ENCODE peak calls at places on chromosomes 7 and 10, in four cellular contexts. Y is HepG2, S is HCT116, T is K562. A is an unnamed sample. For H3K36me3, the result is how much of the 10 kb centered on the place peaks cover.

GRCh38 chr7:157676456-157677255 is 339.9 kb downstream of the DNAJB6 start:
- DNase-seq in Y (no peak), S (no peak), T (no peak), A (no peak)

GRCh38 chr7:41492603-41493002 is 210.3 kb downstream of the INHBA start:
- DNase-seq in Y (no peak), S (no peak), T (no peak), A (no peak)

GRCh38 chr7:100126239-100126930 is 382 bp upstream of the MBLAC1 start:
- DNase-seq in Y (no peak), S (no peak), T (no peak), A (no peak)

GRCh38 chr7:69078997-69079769 is 519.1 kb upstream of the AUTS2 start:
- DNase-seq in Y (no peak), S (no peak), T (no peak), A (no peak)

GRCh38 chr10:59631237-59631636 is 78.4 kb downstream of the SLC16A9 start:
- DNase-seq in Y (no peak), S (no peak), T (no peak), A (no peak)

GRCh38 chr10:103241262-103242011 is 4.2 kb upstream of the RPEL1 start:
- DNase-seq in Y (peak), S (peak), T (no peak), A (no peak)

GRCh38 chr10:86956841-86957448 is 470 bp downstream of the MMRN2 start:
- DNase-seq in Y (no peak), S (no peak), T (no peak), A (no peak)

GRCh38 chr7:34130558-34131285 is 225.4 kb downstream of the BMPER start:
- DNase-seq in Y (no peak), S (no peak), T (no peak), A (no peak)

GRCh38 chr10:3264178-3264867 is 91.7 kb upstream of the PITRM1 start:
- DNase-seq in Y (no peak), S (no peak), T (no peak), A (no peak)

GRCh38 chr10:50992356-50992866 is 81.9 kb upstream of the PRKG1 start:
- DNase-seq in Y (no peak), S (no peak), T (no peak), A (no peak)

GRCh38 chr7:39133088-39133487 is 155.4 kb downstream of the POU6F2 start:
- DNase-seq in Y (no peak), S (no peak), T (no peak), A (no peak)

GRCh38 chr7:70040971-70041766 is 442.9 kb downstream of the AUTS2 start:
- DNase-seq in Y (no peak), S (no peak), T (no peak), A (no peak)

GRCh38 chr7:41085244-41085643 is 617.6 kb downstream of the INHBA start:
- DNase-seq in Y (no peak), S (no peak), T (no peak), A (no peak)

GRCh38 chr10:17001961-17002749 is 127.5 kb downstream of the CUBN start:
- DNase-seq in Y (no peak), S (no peak), T (no peak), A (no peak)

GRCh38 chr10:96124230-96125141 is 5.6 kb upstream of the ZNF518A start:
- DNase-seq in Y (peak), S (peak), T (peak), A (peak)

GRCh38 chr10:80454526-80455460 is 683 bp downstream of the TSPAN14 start:
- DNase-seq in Y (no peak), S (no peak), T (peak), A (no peak)

GRCh38 chr7:22093003-22093402 is 147.3 kb upstream of the CDCA7L start:
- DNase-seq in Y (no peak), S (no peak), T (no peak), A (no peak)

GRCh38 chr7:97346349-97346748 is 228.9 kb downstream of the SDHAF3 start:
- DNase-seq in Y (no peak), S (no peak), T (no peak), A (no peak)

GRCh38 chr10:123139521-123140163 is 3.9 kb downstream of the HMX3 start:
- DNase-seq in Y (peak), S (peak), T (peak), A (no peak)

GRCh38 chr7:124918662-124919061 is 11.0 kb downstream of the POT1 start:
- DNase-seq in Y (no peak), S (no peak), T (no peak), A (no peak)

GRCh38 chr7:3393862-3394261 is 92.8 kb downstream of the SDK1 start:
- DNase-seq in Y (no peak), S (no peak), T (no peak), A (no peak)

GRCh38 chr7:131222171-131222570 is 105.5 kb upstream of the MKLN1 start:
- DNase-seq in Y (no peak), S (no peak), T (no peak), A (no peak)

GRCh38 chr10:104109908-104110662 is 11.9 kb upstream of the SFR1 start:
- DNase-seq in Y (peak), S (peak), T (no peak), A (no peak)

GRCh38 chr7:112520787-112521186 is 40.0 kb downstream of the LSMEM1 start:
- DNase-seq in Y (no peak), S (no peak), T (no peak), A (no peak)

GRCh38 chr7:21911341-21911875 is 34.3 kb downstream of the CDCA7L start:
- DNase-seq in Y (no peak), S (no peak), T (no peak), A (no peak)

GRCh38 chr10:72079356-72079755 is 9.0 kb downstream of the SPOCK2 start:
- DNase-seq in Y (no peak), S (no peak), T (no peak), A (no peak)

GRCh38 chr7:84372712-84373111 is 178.1 kb upstream of the SEMA3A start:
- DNase-seq in Y (no peak), S (no peak), T (no peak), A (no peak)

GRCh38 chr10:79289801-79290200 is 57.5 kb upstream of the PPIF start:
- DNase-seq in Y (no peak), S (no peak), T (no peak), A (no peak)

GRCh38 chr10:70783056-70783684 is 2.0 kb downstream of the TBATA start:
- DNase-seq in Y (no peak), S (no peak), T (no peak), A (no peak)

GRCh38 chr7:110677405-110677804 is 413.5 kb upstream of the LRRN3 start:
- DNase-seq in Y (peak), S (no peak), T (no peak), A (no peak)

GRCh38 chr7:110676785-110677184 is 414.1 kb upstream of the LRRN3 start:
- DNase-seq in Y (peak), S (no peak), T (no peak), A (no peak)

GRCh38 chr7:110673148-110673547 is 417.8 kb upstream of the LRRN3 start:
- DNase-seq in Y (no peak), S (no peak), T (no peak), A (no peak)

DNA sequence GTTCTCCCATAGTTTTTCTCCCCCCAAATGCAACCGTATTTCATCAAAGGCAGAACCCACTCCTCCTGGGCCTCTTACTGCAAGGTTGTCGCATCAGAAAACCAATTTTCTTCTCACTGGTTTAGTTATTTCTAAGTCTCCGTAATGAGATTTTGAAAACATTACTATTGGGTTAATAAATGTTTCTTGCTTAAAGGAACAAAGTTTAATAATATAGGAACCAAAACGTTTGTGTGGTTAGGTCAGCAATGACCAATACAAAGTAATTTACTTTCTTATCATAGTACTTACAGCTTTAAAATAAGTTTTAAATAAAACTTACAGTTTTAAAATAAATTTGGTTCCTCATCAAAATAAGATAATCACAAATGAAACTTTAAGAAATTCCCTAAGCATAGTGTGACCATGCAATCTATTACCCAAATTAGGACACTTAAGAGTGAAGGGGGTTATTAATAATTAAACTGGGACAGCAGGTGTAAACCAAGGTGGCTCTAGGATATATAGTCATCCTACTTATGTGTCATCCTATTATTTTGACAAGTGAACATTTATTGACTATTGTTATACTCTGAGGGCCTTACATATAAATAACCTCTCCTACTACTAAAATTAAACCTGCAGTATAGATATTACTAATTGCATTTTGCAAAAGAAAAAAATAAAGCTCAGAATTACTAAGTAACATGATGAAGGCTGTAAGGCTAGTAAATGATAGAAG is 415.4 kb upstream of the LRRN3 start:
- DNase-seq in Y (no peak), S (no peak), T (no peak), A (no peak)
- TF ChIP-seq TCF7L2 in Y (no peak), S (no peak), T (no peak), A (no peak)

GRCh38 chr10:73807471-73807870 is 3.9 kb downstream of the NDST2 start:
- DNase-seq in Y (no peak), S (no peak), T (no peak), A (no peak)
- H3K36me3 ChIP-seq in Y (under half), S (under half), T (half or more), A (under half)

DNA sequence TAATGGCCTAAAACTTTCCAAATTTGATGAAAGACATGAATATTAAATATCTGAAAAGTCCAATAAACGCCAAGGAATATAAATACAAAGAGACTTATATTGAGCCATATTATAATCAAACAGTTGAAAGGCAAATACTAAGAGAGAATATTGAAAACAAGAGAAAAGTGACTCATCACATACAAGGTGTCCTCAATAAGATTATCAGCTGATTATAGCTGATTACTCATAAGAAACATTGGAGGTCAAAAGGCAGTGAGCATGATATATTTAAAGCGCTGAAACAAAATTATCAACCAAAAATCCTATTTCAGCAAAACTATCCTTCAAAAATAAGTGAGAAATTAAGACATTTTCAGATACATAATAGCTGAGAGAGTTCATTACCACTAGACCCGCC is 7.8 kb upstream of the NPC1L1 start:
- DNase-seq in Y (no peak), S (no peak), T (no peak), A (no peak)
- TF ChIP-seq TCF7L2 in Y (no peak), S (no peak), T (no peak), A (no peak)

GRCh38 chr7:128959296-128959695 is 21.6 kb downstream of the IRF5 start:
- DNase-seq in Y (no peak), S (no peak), T (no peak), A (no peak)
- H3K36me3 ChIP-seq in Y (half or more), S (under half), T (half or more), A (under half)

GRCh38 chr7:55439627-55440026 is 74.5 kb downstream of the LANCL2 start:
- DNase-seq in Y (no peak), S (no peak), T (no peak), A (no peak)
- TF ChIP-seq TCF7L2 in Y (no peak), S (no peak), T (no peak), A (no peak)

GRCh38 chr7:77629797-77630196 is 66.5 kb upstream of the RSBN1L start:
- DNase-seq in Y (no peak), S (no peak), T (no peak), A (no peak)

GRCh38 chr7:77631820-77632219 is 64.4 kb upstream of the RSBN1L start:
- DNase-seq in Y (no peak), S (no peak), T (no peak), A (no peak)

GRCh38 chr7:77627307-77627671 is 69.0 kb upstream of the RSBN1L start:
- DNase-seq in Y (no peak), S (no peak), T (no peak), A (no peak)

GRCh38 chr7:77626515-77627306 is 69.5 kb upstream of the RSBN1L start:
- DNase-seq in Y (no peak), S (no peak), T (no peak), A (no peak)
- H3K36me3 ChIP-seq in Y (half or more), S (under half), T (half or more), A (under half)